ENCODE peak calls at places on chromosome 16, in seven cellular contexts. G is IMR-90, L is OCI-LY7, F is hepatocyte, H is PC-9, T is H9, Y is A549. E is an unnamed sample.

GRCh38 chr16:58843675-58844074 is 109.6 kb upstream of the GOT2 start:
- DNase-seq in L (peak; percentile 37), F (peak; percentile 18), Y (no peak), G (peak; percentile 24), H (no peak), T (no peak), E (no peak)

GRCh38 chr16:19741354-19741753 is 23.3 kb downstream of the IQCK start:
- DNase-seq in F (no peak), Y (no peak), G (no peak), H (no peak), L (no peak), T (no peak), E (no peak)

GRCh38 chr16:65468121-65468520 is 346.3 kb upstream of the CDH11 start:
- DNase-seq in L (no peak), H (no peak), Y (no peak), F (no peak), T (no peak), G (no peak), E (no peak)

GRCh38 chr16:64585367-64585766 is 536.5 kb downstream of the CDH11 start:
- DNase-seq in H (no peak), L (no peak), Y (no peak), G (no peak), T (no peak), F (no peak), E (no peak)

GRCh38 chr16:5862103-5863003 is 764.8 kb upstream of the EEF2KMT start:
- DNase-seq in L (no peak), F (no peak), T (no peak), G (no peak), H (no peak), Y (no peak), E (no peak)

GRCh38 chr16:10322723-10323527 is 62.9 kb upstream of the ATF7IP2 start:
- DNase-seq in F (peak; percentile 22), G (no peak), Y (no peak), H (no peak), T (no peak), L (no peak), E (no peak)

GRCh38 chr16:1707193-1707790 is 1.3 kb downstream of the MAPK8IP3 start:
- DNase-seq in H (no peak), T (no peak), Y (no peak), L (peak; percentile 44), G (peak; percentile 40), F (peak; percentile 51), E (no peak)

GRCh38 chr16:57675752-57676623 is 7.9 kb downstream of the ADGRG3 start:
- DNase-seq in H (no peak), T (peak; percentile 61), Y (no peak), L (no peak), G (no peak), F (no peak), E (no peak)

GRCh38 chr16:23821467-23821866 is 14.3 kb upstream of the PRKCB start:
- DNase-seq in F (no peak), G (no peak), Y (no peak), H (no peak), L (no peak), T (no peak), E (no peak)

GRCh38 chr16:51034481-51035109 is 116.5 kb downstream of the SALL1 start:
- DNase-seq in L (peak; percentile 49), T (no peak), G (no peak), Y (no peak), H (no peak), F (no peak), E (no peak)

GRCh38 chr16:74896389-74897370 is 88.2 kb downstream of the WDR59 start:
- DNase-seq in Y (peak; percentile 60), H (peak; percentile 26), F (no peak), G (peak; percentile 62), L (no peak), T (no peak), E (no peak)

GRCh38 chr16:25014500-25015147 is 545 bp downstream of the ARHGAP17 start:
- DNase-seq in H (peak; percentile 33), G (peak; percentile 48), Y (peak; percentile 28), F (peak; percentile 61), L (peak; percentile 42), T (peak; percentile 51), E (peak; percentile 30)

GRCh38 chr16:11312718-11313492 is 31.8 kb upstream of the PRM1 start:
- DNase-seq in G (peak; percentile 78), T (peak; percentile 74), H (peak; percentile 84), Y (peak; percentile 45), F (peak; percentile 59), L (no peak), E (peak; percentile 79)

GRCh38 chr16:13835357-13835756 is 84.6 kb upstream of the ERCC4 start:
- DNase-seq in F (no peak), T (no peak), L (no peak), G (no peak), Y (no peak), H (no peak), E (no peak)

GRCh38 chr16:84746875-84747274 is 47.1 kb downstream of the USP10 start:
- DNase-seq in T (no peak), G (no peak), H (no peak), L (peak; percentile 19), F (no peak), Y (no peak), E (no peak)

GRCh38 chr16:84966150-84966447 is 45.2 kb downstream of the ZDHHC7 start:
- DNase-seq in H (no peak), T (no peak), L (no peak), G (no peak), Y (no peak), F (no peak), E (no peak)

GRCh38 chr16:82363026-82363816 is 193.2 kb upstream of the MPHOSPH6 start:
- DNase-seq in F (no peak), G (no peak), L (no peak), T (no peak), H (no peak), Y (no peak), E (no peak)

GRCh38 chr16:4862639-4863038 is 15.4 kb downstream of the UBN1 start:
- DNase-seq in G (no peak), H (no peak), F (no peak), Y (no peak), T (no peak), L (no peak), E (no peak)

GRCh38 chr16:28912558-28912957 is 12.5 kb downstream of the RABEP2 start:
- DNase-seq in F (no peak), T (no peak), Y (no peak), H (no peak), G (no peak), L (no peak), E (no peak)

GRCh38 chr16:49009204-49009603 is 272.4 kb downstream of the CBLN1 start:
- DNase-seq in F (no peak), H (no peak), Y (no peak), G (no peak), T (no peak), L (no peak), E (no peak)

GRCh38 chr16:53085539-53086450 is 31.0 kb downstream of the CHD9 start:
- DNase-seq in L (no peak), G (no peak), Y (no peak), H (no peak), T (no peak), F (peak; percentile 72), E (no peak)

GRCh38 chr16:49400611-49401010 is 27.0 kb downstream of the C16orf78 start:
- DNase-seq in T (no peak), L (no peak), H (no peak), F (no peak), G (no peak), Y (no peak), E (no peak)

GRCh38 chr16:25151996-25152395 is 40.5 kb downstream of the LCMT1 start:
- DNase-seq in F (no peak), G (peak; percentile 58), Y (no peak), H (peak; percentile 86), L (no peak), T (no peak), E (no peak)

GRCh38 chr16:68093816-68094613 is 8.8 kb downstream of the NFATC3 start:
- DNase-seq in T (no peak), L (peak; percentile 56), H (no peak), F (no peak), Y (no peak), G (peak; percentile 69), E (no peak)

GRCh38 chr16:84278968-84279367 is 15.7 kb upstream of the WFDC1 start:
- DNase-seq in Y (no peak), H (no peak), F (no peak), T (peak; percentile 49), L (no peak), G (no peak), E (no peak)

GRCh38 chr16:520847-521246 is 6.7 kb upstream of the CAPN15 start:
- DNase-seq in G (no peak), Y (no peak), F (no peak), L (no peak), H (no peak), T (no peak), E (no peak)
- H3K4me2 ChIP-seq in G (no peak overlapping the region), Y (no peak overlapping the region), F (no peak overlapping the region), L (no peak overlapping the region), H (no peak overlapping the region), T (no peak overlapping the region), E (no peak overlapping the region)

DNA sequence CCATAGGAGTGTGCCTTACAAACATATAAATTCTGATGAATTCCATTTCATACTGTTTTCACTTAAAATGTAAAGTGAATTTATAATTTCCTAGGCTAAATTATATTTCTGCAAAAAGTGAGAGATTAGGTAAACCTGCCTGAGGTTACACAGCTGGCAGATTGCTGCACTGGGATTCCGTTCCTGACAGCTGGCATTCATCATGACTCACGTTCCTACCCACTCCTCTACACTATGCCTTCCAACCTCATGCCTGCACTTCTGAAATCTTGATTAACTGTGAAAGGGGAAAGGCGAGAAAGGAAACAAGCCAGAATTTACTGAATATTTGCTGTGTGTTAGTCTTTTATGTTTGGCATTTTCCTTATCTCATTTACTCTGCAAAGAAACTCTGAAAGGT is 73.3 kb upstream of the MON1B start:
- DNase-seq in L (no peak), G (no peak), T (no peak), Y (no peak), H (no peak), F (peak; percentile 30), E (no peak)
- H3K4me2 ChIP-seq in L (no peak overlapping the region), G (no peak overlapping the region), T (no peak overlapping the region), Y (no peak overlapping the region), H (no peak overlapping the region), F (no peak overlapping the region), E (no peak overlapping the region)

DNA sequence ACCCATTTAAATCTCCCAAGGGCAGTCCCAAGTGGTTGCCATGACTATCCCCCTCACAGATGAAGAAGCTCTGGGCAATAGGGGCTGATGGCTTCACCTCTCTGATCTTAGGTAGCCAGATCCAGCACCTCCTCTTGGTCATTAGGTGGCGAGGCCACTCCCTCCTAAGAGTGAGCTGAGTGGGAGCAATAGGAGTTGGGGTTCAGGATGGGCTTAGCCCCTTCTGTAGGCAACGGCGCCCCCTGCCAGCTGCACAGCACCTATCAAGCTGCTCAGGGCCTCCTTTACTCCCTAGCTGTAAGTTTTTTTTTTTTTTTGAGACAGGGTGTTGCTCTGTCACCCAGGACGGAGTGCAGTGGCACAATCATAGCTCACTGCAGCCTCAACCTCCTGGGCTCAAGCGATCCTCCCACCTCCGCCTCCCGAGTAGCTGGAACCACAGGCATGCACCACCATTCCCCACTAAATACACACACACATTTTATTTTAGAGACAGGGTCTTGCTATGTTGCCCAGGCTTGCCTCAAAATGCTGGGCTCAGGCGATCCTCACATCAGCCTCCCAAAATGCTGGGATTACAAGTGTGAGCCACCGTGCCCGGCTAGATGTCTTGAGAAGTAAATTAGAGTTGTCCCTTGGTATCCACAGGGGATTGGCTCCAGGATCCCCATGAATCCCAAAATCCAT is 3.5 kb upstream of the RRAD start:
- DNase-seq in F (peak; percentile 55), H (peak; percentile 44), Y (no peak), G (peak; percentile 35), T (peak; percentile 70), L (peak; percentile 29), E (peak; percentile 49)
- H3K4me2 ChIP-seq in F (no peak overlapping the region), H (peak overlapping the region; percentile 20), Y (no peak overlapping the region), G (no peak overlapping the region), T (no peak overlapping the region), L (no peak overlapping the region), E (no peak overlapping the region)

GRCh38 chr16:88769617-88770458 is 15.2 kb downstream of the PIEZO1 start:
- DNase-seq in T (peak; percentile 93), L (peak; percentile 75), F (peak; percentile 86), Y (peak; percentile 66), H (peak; percentile 80), G (no peak), E (peak; percentile 31)
- H3K4me2 ChIP-seq in T (no peak overlapping the region), L (peak overlapping the region; percentile 16), F (peak overlapping the region; percentile 55), Y (peak overlapping the region; percentile 24), H (peak overlapping the region; percentile 79), G (peak overlapping the region; percentile 54), E (no peak overlapping the region)